ENCODE peak calls at places on chromosomes 5 and 9, in nine cellular contexts. Y, F, D, G, I, V, S, L and B are unnamed samples.

GRCh38 chr9:105679406-105680022 is 14.8 kb upstream of the TMEM38B start:
- DNase-seq in V (no peak), Y (no peak), L (no peak), I (no peak), D (no peak), G (no peak), S (no peak), F (no peak), B (no peak)

GRCh38 chr9:69380811-69381210 is 55.8 kb downstream of the ENTREP1 start:
- DNase-seq in G (no peak), S (no peak), I (no peak), V (no peak), D (peak), L (no peak), F (no peak), Y (no peak), B (no peak)

GRCh38 chr5:54904425-54904824 is 81.0 kb downstream of the ESM1 start:
- DNase-seq in L (peak), Y (no peak), I (peak), G (no peak), F (no peak), D (peak), V (peak), S (no peak), B (no peak)

GRCh38 chr5:69493235-69493925 is 790 bp downstream of the OCLN start:
- DNase-seq in L (peak), I (no peak), F (no peak), V (peak), Y (peak), D (peak), S (peak), G (no peak), B (no peak)

GRCh38 chr9:124975131-124975530 is 34.2 kb upstream of the GOLGA1 start:
- DNase-seq in Y (no peak), D (no peak), V (peak), G (no peak), F (no peak), S (no peak), L (no peak), I (no peak), B (no peak)

GRCh38 chr5:77560677-77561263 is 68.7 kb upstream of the WDR41 start:
- DNase-seq in D (peak), G (no peak), L (peak), Y (no peak), V (peak), S (no peak), F (no peak), I (peak), B (peak)

GRCh38 chr5:142906863-142907671 is 136.9 kb downstream of the ARHGAP26 start:
- DNase-seq in L (no peak), F (no peak), V (no peak), G (no peak), Y (no peak), D (peak), S (no peak), I (peak), B (peak)

GRCh38 chr5:79689541-79690466 is at the start of gene CMYA5:
- DNase-seq in F (no peak), S (no peak), I (no peak), G (no peak), D (no peak), V (peak), Y (peak), L (no peak), B (no peak)

GRCh38 chr5:90598300-90598699 is 39.7 kb downstream of the ADGRV1 start:
- DNase-seq in S (no peak), G (no peak), I (no peak), V (peak), L (no peak), F (no peak), D (no peak), Y (no peak), B (no peak)

GRCh38 chr9:130680836-130681768 is 12.5 kb upstream of the EXOSC2 start:
- DNase-seq in I (peak), S (peak), F (peak), D (peak), G (peak), L (peak), V (peak), Y (peak), B (no peak)

GRCh38 chr9:96242829-96243228 is 59.1 kb downstream of the HSD17B3 start:
- DNase-seq in S (no peak), L (no peak), Y (no peak), F (no peak), I (no peak), D (no peak), G (no peak), V (no peak), B (no peak)

GRCh38 chr5:129398279-129398678 is 61.8 kb upstream of the ADAMTS19 start:
- DNase-seq in Y (no peak), L (no peak), D (no peak), V (peak), I (no peak), F (no peak), G (no peak), S (no peak), B (no peak)